ENCODE peak calls at places on chromosomes 16 and 17, in five cellular contexts. O is psoas muscle, Z is T follicular helper cell, E is cardiac fibroblast, B is ACHN. G is an unnamed sample.

GRCh38 chr16:88274847-88275246 is 107.9 kb upstream of the ZNF469 start:
- DNase-seq in Z (no peak), O (no peak), B (no peak), E (peak), G (no peak)

GRCh38 chr17:4405699-4406098 is 28.0 kb upstream of the SPNS3 start:
- DNase-seq in O (no peak), B (no peak), Z (no peak), E (no peak), G (no peak)

GRCh38 chr17:12979826-12980500 is 37.9 kb downstream of the ELAC2 start:
- DNase-seq in O (no peak), B (no peak), E (no peak), Z (no peak), G (no peak)

GRCh38 chr16:67667434-67667816 is 811 bp downstream of the C16orf86 start:
- DNase-seq in B (no peak), Z (no peak), O (no peak), E (no peak), G (no peak)

GRCh38 chr16:71352466-71352865 is 6.1 kb upstream of the CALB2 start:
- DNase-seq in O (no peak), B (no peak), E (no peak), Z (no peak), G (no peak)

GRCh38 chr17:2435181-2435741 is 34.4 kb upstream of the MNT start:
- DNase-seq in Z (no peak), B (no peak), O (no peak), E (peak), G (no peak)

GRCh38 chr17:78838574-78839005 is 2.0 kb downstream of the USP36 start:
- DNase-seq in O (no peak), Z (no peak), B (no peak), E (no peak), G (peak)

GRCh38 chr17:76440722-76441362 is 12.1 kb downstream of the UBE2O start:
- DNase-seq in O (no peak), E (no peak), Z (no peak), B (no peak), G (no peak)

GRCh38 chr17:32015245-32016013 is 8.2 kb downstream of the LRRC37B start:
- DNase-seq in E (no peak), B (no peak), Z (no peak), O (no peak), G (peak)

GRCh38 chr16:56513972-56514371 is 5.9 kb downstream of the BBS2 start:
- DNase-seq in O (no peak), E (peak), Z (peak), B (peak), G (peak)

GRCh38 chr17:28100936-28101335 is 58.5 kb downstream of the NLK start:
- DNase-seq in B (no peak), Z (no peak), O (no peak), E (no peak), G (no peak)

GRCh38 chr17:13601317-13601775 is 383 bp downstream of the HS3ST3A1 start:
- DNase-seq in O (no peak), E (no peak), Z (no peak), B (no peak), G (no peak)

GRCh38 chr17:8164815-8165131 is 2.0 kb upstream of the VAMP2 start:
- DNase-seq in O (peak), Z (no peak), B (no peak), E (no peak), G (no peak)

GRCh38 chr17:7632492-7632894 is 2.6 kb downstream of the SHBG start:
- DNase-seq in O (no peak), B (peak), Z (no peak), E (peak), G (peak)

GRCh38 chr17:11848330-11848729 is 148.9 kb downstream of the ZNF18 start:
- DNase-seq in E (no peak), O (no peak), B (no peak), Z (no peak), G (no peak)

GRCh38 chr17:4856271-4856936 is 23.3 kb downstream of the MINK1 start:
- DNase-seq in Z (no peak), E (no peak), B (no peak), O (no peak), G (no peak)

GRCh38 chr17:59572301-59572924 is 7.0 kb downstream of the DHX40 start:
- DNase-seq in E (peak), Z (no peak), B (no peak), O (no peak), G (no peak)

GRCh38 chr16:80742331-80742730 is 62.1 kb downstream of the CDYL2 start:
- DNase-seq in O (no peak), Z (no peak), B (no peak), E (no peak), G (no peak)

GRCh38 chr17:78390241-78391050 is 12.0 kb downstream of the PGS1 start:
- DNase-seq in O (peak), B (peak), Z (no peak), E (peak), G (peak)

GRCh38 chr16:15502041-15502725 is 67.8 kb downstream of the BMERB1 start:
- DNase-seq in O (peak), Z (no peak), E (peak), B (peak), G (peak)

GRCh38 chr17:14779236-14779635 is 478.4 kb downstream of the HS3ST3B1 start:
- DNase-seq in E (no peak), B (no peak), O (no peak), Z (no peak), G (no peak)

G was measured in kidney tubule cell.